ENCODE peak calls at places on chromosomes 4 and X, in seven cellular contexts. One of them, this sample, is unnamed.

GRCh38 chr4:129059028-129059427 is 34.3 kb downstream of the SCLT1 start:
- DNase-seq in lung: no peak
- DNase-seq in tibial nerve: no peak
- DNase-seq in testis: no peak
- DNase-seq in left ventricle myocardium inferior: no peak
- DNase-seq in suprapubic skin: no peak
- DNase-seq in A673: no peak
- DNase-seq in this sample: no peak

GRCh38 chrX:9166566-9166909 is 132.6 kb upstream of the FAM9B start:
- DNase-seq in lung: no peak
- DNase-seq in suprapubic skin: no peak
- DNase-seq in testis: no peak
- DNase-seq in tibial nerve: no peak
- DNase-seq in A673: no peak
- DNase-seq in left ventricle myocardium inferior: no peak
- DNase-seq in this sample: no peak

GRCh38 chr4:163679189-163679588 is 184.7 kb downstream of the TMA16 start:
- DNase-seq in suprapubic skin: no peak
- DNase-seq in A673: peak
- DNase-seq in testis: no peak
- DNase-seq in tibial nerve: no peak
- DNase-seq in lung: no peak
- DNase-seq in left ventricle myocardium inferior: no peak
- DNase-seq in this sample: no peak

GRCh38 chr4:181971973-181972372 is 271.2 kb upstream of the TENM3 start:
- DNase-seq in A673: no peak
- DNase-seq in tibial nerve: no peak
- DNase-seq in left ventricle myocardium inferior: peak
- DNase-seq in lung: no peak
- DNase-seq in testis: no peak
- DNase-seq in suprapubic skin: no peak
- DNase-seq in this sample: no peak

GRCh38 chrX:20061869-20062254 is 54.8 kb downstream of the MAP7D2 start:
- DNase-seq in A673: no peak
- DNase-seq in tibial nerve: no peak
- DNase-seq in testis: no peak
- DNase-seq in left ventricle myocardium inferior: no peak
- DNase-seq in lung: no peak
- DNase-seq in suprapubic skin: no peak
- DNase-seq in this sample: no peak

GRCh38 chrX:84155938-84156337 is 32.1 kb downstream of the RPS6KA6 start:
- DNase-seq in left ventricle myocardium inferior: no peak
- DNase-seq in suprapubic skin: no peak
- DNase-seq in tibial nerve: no peak
- DNase-seq in lung: no peak
- DNase-seq in testis: no peak
- DNase-seq in A673: no peak
- DNase-seq in this sample: no peak

GRCh38 chrX:80285131-80285773 is 135.0 kb upstream of the TENT5D start:
- DNase-seq in A673: peak
- DNase-seq in lung: no peak
- DNase-seq in tibial nerve: no peak
- DNase-seq in testis: peak
- DNase-seq in suprapubic skin: no peak
- DNase-seq in left ventricle myocardium inferior: no peak
- DNase-seq in this sample: no peak

GRCh38 chr4:109494538-109494937 is 60.9 kb downstream of the SEC24B start:
- DNase-seq in lung: no peak
- DNase-seq in testis: no peak
- DNase-seq in tibial nerve: no peak
- DNase-seq in suprapubic skin: no peak
- DNase-seq in A673: no peak
- DNase-seq in left ventricle myocardium inferior: no peak
- DNase-seq in this sample: no peak

GRCh38 chrX:19769467-19769866 is 117.9 kb downstream of the SH3KBP1 start:
- DNase-seq in suprapubic skin: no peak
- DNase-seq in tibial nerve: no peak
- DNase-seq in lung: no peak
- DNase-seq in left ventricle myocardium inferior: no peak
- DNase-seq in A673: no peak
- DNase-seq in testis: no peak
- DNase-seq in this sample: no peak

GRCh38 chr4:10706236-10706635 is 21.7 kb upstream of the CLNK start:
- DNase-seq in left ventricle myocardium inferior: no peak
- DNase-seq in lung: no peak
- DNase-seq in A673: no peak
- DNase-seq in tibial nerve: no peak
- DNase-seq in suprapubic skin: no peak
- DNase-seq in testis: no peak
- DNase-seq in this sample: no peak

GRCh38 chr4:41880840-41881831 is 54.1 kb upstream of the TMEM33 start:
- DNase-seq in tibial nerve: no peak
- DNase-seq in suprapubic skin: no peak
- DNase-seq in testis: no peak
- DNase-seq in left ventricle myocardium inferior: no peak
- DNase-seq in lung: no peak
- DNase-seq in A673: no peak
- DNase-seq in this sample: no peak

GRCh38 chr4:53987761-53988171 is 76.6 kb downstream of the CHIC2 start:
- DNase-seq in left ventricle myocardium inferior: no peak
- DNase-seq in testis: no peak
- DNase-seq in A673: no peak
- DNase-seq in lung: no peak
- DNase-seq in tibial nerve: no peak
- DNase-seq in suprapubic skin: no peak
- DNase-seq in this sample: no peak

GRCh38 chr4:38759077-38759789 is 23.6 kb downstream of the TLR10 start:
- DNase-seq in tibial nerve: peak
- DNase-seq in left ventricle myocardium inferior: peak
- DNase-seq in lung: peak
- DNase-seq in A673: peak
- DNase-seq in testis: peak
- DNase-seq in suprapubic skin: no peak
- DNase-seq in this sample: peak

GRCh38 chrX:10591363-10592036 is 28.9 kb downstream of the MID1 start:
- DNase-seq in suprapubic skin: no peak
- DNase-seq in left ventricle myocardium inferior: no peak
- DNase-seq in lung: no peak
- DNase-seq in A673: no peak
- DNase-seq in testis: no peak
- DNase-seq in tibial nerve: no peak
- DNase-seq in this sample: no peak

GRCh38 chrX:85001344-85001743 is 2.3 kb upstream of the APOOL start:
- DNase-seq in A673: no peak
- DNase-seq in tibial nerve: no peak
- DNase-seq in testis: no peak
- DNase-seq in suprapubic skin: no peak
- DNase-seq in left ventricle myocardium inferior: no peak
- DNase-seq in lung: no peak
- DNase-seq in this sample: no peak

GRCh38 chr4:97013309-97014106 is 1129.8 kb downstream of the STPG2 start:
- DNase-seq in tibial nerve: no peak
- DNase-seq in suprapubic skin: no peak
- DNase-seq in testis: no peak
- DNase-seq in lung: no peak
- DNase-seq in A673: no peak
- DNase-seq in left ventricle myocardium inferior: no peak
- DNase-seq in this sample: no peak

GRCh38 chrX:12824944-12825343 is 33.7 kb downstream of the PRPS2 start:
- DNase-seq in left ventricle myocardium inferior: no peak
- DNase-seq in suprapubic skin: no peak
- DNase-seq in A673: no peak
- DNase-seq in testis: no peak
- DNase-seq in lung: no peak
- DNase-seq in tibial nerve: no peak
- DNase-seq in this sample: no peak

GRCh38 chr4:143728171-143728570 is 27.7 kb upstream of the FREM3 start:
- DNase-seq in suprapubic skin: no peak
- DNase-seq in left ventricle myocardium inferior: no peak
- DNase-seq in tibial nerve: no peak
- DNase-seq in testis: no peak
- DNase-seq in lung: no peak
- DNase-seq in A673: no peak
- DNase-seq in this sample: no peak

GRCh38 chrX:48890296-48890925 is 7.2 kb downstream of the TIMM17B start:
- DNase-seq in tibial nerve: no peak
- DNase-seq in lung: no peak
- DNase-seq in A673: no peak
- DNase-seq in left ventricle myocardium inferior: no peak
- DNase-seq in testis: no peak
- DNase-seq in suprapubic skin: no peak
- DNase-seq in this sample: no peak

GRCh38 chr4:53920116-53920515 is 144.3 kb downstream of the CHIC2 start:
- DNase-seq in left ventricle myocardium inferior: no peak
- DNase-seq in tibial nerve: no peak
- DNase-seq in A673: no peak
- DNase-seq in testis: no peak
- DNase-seq in suprapubic skin: no peak
- DNase-seq in lung: no peak
- DNase-seq in this sample: no peak

GRCh38 chr4:124711469-124712416 is 789 bp downstream of the ANKRD50 start:
- DNase-seq in A673: peak
- DNase-seq in suprapubic skin: peak
- DNase-seq in left ventricle myocardium inferior: no peak
- DNase-seq in tibial nerve: peak
- DNase-seq in lung: peak
- DNase-seq in testis: peak
- DNase-seq in this sample: no peak

GRCh38 chrX:111353810-111354209 is 58.2 kb downstream of the DCX start:
- DNase-seq in A673: no peak
- DNase-seq in lung: no peak
- DNase-seq in tibial nerve: no peak
- DNase-seq in suprapubic skin: no peak
- DNase-seq in left ventricle myocardium inferior: no peak
- DNase-seq in testis: no peak
- DNase-seq in this sample: no peak

GRCh38 chr4:143026459-143027170 is 158.1 kb upstream of the USP38 start:
- DNase-seq in lung: no peak
- DNase-seq in testis: no peak
- DNase-seq in suprapubic skin: no peak
- DNase-seq in left ventricle myocardium inferior: no peak
- DNase-seq in A673: no peak
- DNase-seq in tibial nerve: no peak
- DNase-seq in this sample: no peak

GRCh38 chrX:67726028-67726427 is 182.2 kb downstream of the AR start:
- DNase-seq in suprapubic skin: no peak
- DNase-seq in left ventricle myocardium inferior: no peak
- DNase-seq in testis: no peak
- DNase-seq in A673: no peak
- DNase-seq in tibial nerve: no peak
- DNase-seq in lung: no peak
- DNase-seq in this sample: no peak
- H3K4me3 ChIP-seq in suprapubic skin: no peak
- H3K4me3 ChIP-seq in left ventricle myocardium inferior: no peak
- H3K4me3 ChIP-seq in testis: no peak
- H3K4me3 ChIP-seq in A673: no peak
- H3K4me3 ChIP-seq in tibial nerve: no peak
- H3K4me3 ChIP-seq in lung: no peak
- H3K4me3 ChIP-seq in this sample: no peak

DNA sequence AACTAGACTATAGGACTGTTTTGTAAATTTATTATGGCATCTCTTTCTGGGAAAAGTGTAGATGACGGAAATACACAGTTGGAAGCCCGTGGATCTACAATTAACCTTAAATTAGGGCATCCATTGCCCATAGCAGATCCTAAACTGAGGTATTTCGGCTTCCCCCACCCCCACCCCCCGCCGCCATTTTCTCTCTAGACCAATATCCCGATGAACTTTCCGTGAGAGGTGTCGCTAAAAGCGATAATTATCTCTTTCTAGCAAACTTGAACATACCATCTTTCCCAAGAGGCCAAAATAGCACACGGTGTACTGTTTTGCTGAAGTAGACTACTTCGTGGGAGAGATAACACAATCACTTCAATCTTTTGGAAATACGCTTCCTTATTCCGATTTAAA is 584 bp downstream of the KLHL15 start:
- DNase-seq in testis: no peak
- DNase-seq in suprapubic skin: no peak
- DNase-seq in lung: no peak
- DNase-seq in left ventricle myocardium inferior: no peak
- DNase-seq in A673: peak
- DNase-seq in tibial nerve: no peak
- DNase-seq in this sample: no peak
- H3K27ac ChIP-seq in testis: peak
- H3K27ac ChIP-seq in suprapubic skin: peak
- H3K27ac ChIP-seq in lung: no peak
- H3K27ac ChIP-seq in left ventricle myocardium inferior: peak
- H3K27ac ChIP-seq in A673: peak
- H3K27ac ChIP-seq in tibial nerve: peak
- H3K27ac ChIP-seq in this sample: no peak

DNA sequence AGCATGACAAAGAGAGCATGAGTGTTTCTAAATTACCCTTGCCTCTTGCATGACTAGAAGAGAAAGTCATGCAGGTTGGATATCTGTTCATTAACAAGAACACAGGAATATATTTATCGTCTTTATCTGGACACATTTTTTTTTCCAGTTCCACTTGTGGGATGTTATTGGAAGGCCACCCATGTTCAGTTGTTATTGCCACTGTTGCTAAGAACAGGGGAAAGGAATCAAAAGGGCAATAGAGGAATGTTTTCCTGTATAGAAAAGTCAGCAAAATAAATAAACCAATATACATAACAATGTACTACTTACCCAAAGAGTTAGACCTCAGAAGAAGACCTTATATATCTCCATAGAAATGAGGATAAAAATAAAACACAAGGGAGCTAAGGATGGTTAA is 270.1 kb downstream of the QDPR start:
- DNase-seq in A673: no peak
- DNase-seq in lung: no peak
- DNase-seq in suprapubic skin: no peak
- DNase-seq in testis: no peak
- DNase-seq in left ventricle myocardium inferior: no peak
- DNase-seq in tibial nerve: no peak
- DNase-seq in this sample: no peak
- H3K4me3 ChIP-seq in A673: no peak
- H3K4me3 ChIP-seq in lung: no peak
- H3K4me3 ChIP-seq in suprapubic skin: no peak
- H3K4me3 ChIP-seq in testis: no peak
- H3K4me3 ChIP-seq in left ventricle myocardium inferior: no peak
- H3K4me3 ChIP-seq in tibial nerve: no peak
- H3K4me3 ChIP-seq in this sample: no peak

GRCh38 chr4:81606166-81606565 is 134.5 kb upstream of the RASGEF1B start:
- DNase-seq in suprapubic skin: no peak
- DNase-seq in tibial nerve: no peak
- DNase-seq in lung: no peak
- DNase-seq in left ventricle myocardium inferior: no peak
- DNase-seq in testis: no peak
- DNase-seq in A673: no peak
- DNase-seq in this sample: no peak
- H3K27ac ChIP-seq in suprapubic skin: no peak
- H3K27ac ChIP-seq in tibial nerve: no peak
- H3K27ac ChIP-seq in lung: no peak
- H3K27ac ChIP-seq in left ventricle myocardium inferior: no peak
- H3K27ac ChIP-seq in testis: no peak
- H3K27ac ChIP-seq in A673: no peak
- H3K27ac ChIP-seq in this sample: no peak

GRCh38 chrX:126165721-126166401 is at the start of gene DCAF12L2:
- DNase-seq in tibial nerve: no peak
- DNase-seq in suprapubic skin: no peak
- DNase-seq in left ventricle myocardium inferior: peak
- DNase-seq in A673: peak
- DNase-seq in lung: no peak
- DNase-seq in testis: peak
- DNase-seq in this sample: peak
- H3K4me3 ChIP-seq in tibial nerve: no peak
- H3K4me3 ChIP-seq in suprapubic skin: peak
- H3K4me3 ChIP-seq in left ventricle myocardium inferior: peak
- H3K4me3 ChIP-seq in A673: peak
- H3K4me3 ChIP-seq in lung: no peak
- H3K4me3 ChIP-seq in testis: peak
- H3K4me3 ChIP-seq in this sample: peak